ENCODE peak calls at places on chromosome 2, in eight cellular contexts. P, A, D, T, B, L, E and V are unnamed samples.

GRCh38 chr2:147845608-147846002 is 776 bp downstream of the ACVR2A start:
- DNase-seq in L (peak), E (peak), A (peak), P (no peak), D (no peak), T (no peak), B (no peak), V (no peak)

GRCh38 chr2:239578381-239578780 is 177.6 kb upstream of the HDAC4 start:
- DNase-seq in L (no peak), A (no peak), B (no peak), D (peak), T (peak), P (no peak), E (no peak), V (no peak)

GRCh38 chr2:144230452-144231085 is 289.4 kb downstream of the ZEB2 start:
- DNase-seq in B (no peak), A (peak), P (no peak), D (no peak), L (peak), E (peak), T (no peak), V (no peak)

GRCh38 chr2:22694300-22694699 is 690.7 kb upstream of the KLHL29 start:
- DNase-seq in L (no peak), T (no peak), B (no peak), P (no peak), E (no peak), A (no peak), D (no peak), V (no peak)

GRCh38 chr2:175605989-175606841 is 395.9 kb downstream of the LNPK start:
- DNase-seq in D (no peak), L (no peak), E (peak), T (no peak), P (peak), B (no peak), A (peak), V (no peak)

GRCh38 chr2:156294945-156295580 is 37.5 kb downstream of the NR4A2 start:
- DNase-seq in P (no peak), T (no peak), L (no peak), A (peak), E (peak), B (no peak), D (no peak), V (no peak)

GRCh38 chr2:66813976-66814375 is 379.1 kb downstream of the MEIS1 start:
- DNase-seq in P (no peak), E (peak), A (no peak), T (no peak), B (no peak), D (no peak), L (no peak), V (no peak)

GRCh38 chr2:219571311-219572236 is at the start of gene OBSL1:
- DNase-seq in T (peak), D (peak), L (peak), E (peak), A (peak), B (no peak), P (peak), V (peak)

GRCh38 chr2:172095146-172095904 is 7.4 kb downstream of the DLX2 start:
- DNase-seq in T (peak), A (peak), L (peak), P (peak), D (no peak), E (peak), B (no peak), V (no peak)

GRCh38 chr2:241064008-241064801 is 37.9 kb downstream of the MTERF4 start:
- DNase-seq in E (no peak), T (peak), B (peak), L (no peak), D (peak), P (peak), A (peak), V (peak)

GRCh38 chr2:109699646-109700045 is 85.5 kb downstream of the SOWAHC start:
- DNase-seq in L (peak), A (no peak), D (no peak), E (no peak), B (no peak), T (no peak), P (no peak), V (no peak)

GRCh38 chr2:60513996-60514395 is 39.5 kb downstream of the BCL11A start:
- DNase-seq in L (no peak), E (no peak), B (no peak), T (no peak), A (no peak), D (no peak), P (no peak), V (no peak)

GRCh38 chr2:195710407-195710806 is 53.4 kb downstream of the SLC39A10 start:
- DNase-seq in T (no peak), L (peak), B (no peak), A (no peak), P (no peak), D (no peak), E (peak), V (no peak)

GRCh38 chr2:202765435-202765834 is 106.1 kb downstream of the ICA1L start:
- DNase-seq in B (no peak), D (no peak), P (no peak), L (no peak), E (no peak), A (peak), T (no peak), V (no peak)

GRCh38 chr2:71780162-71780561 is 326.8 kb downstream of the DYSF start:
- DNase-seq in A (no peak), E (no peak), T (no peak), P (no peak), L (no peak), B (no peak), D (no peak), V (no peak)

GRCh38 chr2:192218347-192218746 is 23.6 kb upstream of the TMEFF2 start:
- DNase-seq in D (no peak), T (no peak), A (no peak), P (no peak), E (no peak), B (no peak), L (no peak), V (no peak)

GRCh38 chr2:128770143-128771080 is 451.7 kb upstream of the HS6ST1 start:
- DNase-seq in D (peak), L (no peak), T (no peak), A (no peak), E (no peak), B (no peak), P (peak), V (no peak)

GRCh38 chr2:32937602-32938450 is 8.9 kb upstream of the LTBP1 start:
- DNase-seq in P (peak), B (no peak), D (no peak), T (no peak), L (peak), A (peak), E (peak), V (no peak)

GRCh38 chr2:107717666-107718065 is 109.0 kb upstream of the RGPD4 start:
- DNase-seq in T (no peak), L (no peak), D (no peak), E (no peak), P (peak), B (no peak), A (no peak), V (no peak)

GRCh38 chr2:20666364-20667150 is at the start of gene GDF7:
- DNase-seq in E (no peak), B (no peak), P (peak), D (peak), T (peak), A (no peak), L (no peak), V (peak)

GRCh38 chr2:124024491-124025348 is at the start of gene CNTNAP5:
- DNase-seq in A (peak), D (peak), T (peak), P (peak), B (no peak), E (peak), L (peak), V (peak)

GRCh38 chr2:72915907-72916742 is 1.2 kb upstream of the EMX1 start:
- DNase-seq in L (peak), B (no peak), A (peak), D (peak), E (no peak), T (peak), P (peak), V (peak)

GRCh38 chr2:191345788-191346187 is 100.6 kb downstream of the MYO1B start:
- DNase-seq in D (no peak), L (no peak), E (peak), P (no peak), B (no peak), T (no peak), A (peak), V (no peak)

GRCh38 chr2:64748561-64748960 is 94.8 kb upstream of the SERTAD2 start:
- DNase-seq in P (no peak), D (no peak), L (no peak), A (no peak), E (no peak), B (no peak), T (no peak), V (no peak)

DNA sequence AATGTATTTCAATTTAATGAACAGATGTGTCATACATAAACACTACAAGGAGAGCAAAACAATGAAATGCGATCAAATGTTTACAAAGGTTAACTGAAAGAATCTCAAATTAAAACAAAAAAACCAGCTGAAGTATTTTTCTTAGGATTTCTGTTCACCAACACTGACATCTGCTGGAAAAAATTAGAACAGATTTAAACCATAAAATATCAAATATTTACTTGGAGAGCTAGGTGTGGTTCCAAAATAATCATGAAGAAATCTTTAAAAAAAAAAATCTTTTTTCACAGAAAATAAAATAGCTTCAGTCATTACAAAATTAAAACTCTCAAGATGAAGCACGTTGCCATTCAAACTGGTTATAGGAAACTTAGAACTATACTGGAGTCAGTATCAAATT is 13.8 kb downstream of the MMADHC start:
- DNase-seq in T (no peak), B (no peak), L (peak), D (no peak), A (no peak), P (no peak), E (peak), V (no peak)
- TF ChIP-seq CTCF in T (no peak), B (peak), L (peak), D (peak), A (peak), P (peak), E (peak), V (peak)

GRCh38 chr2:204072443-204073324 is 136.1 kb downstream of the ICOS start:
- DNase-seq in P (peak), E (peak), B (no peak), D (peak), A (peak), L (peak), T (no peak), V (peak)
- TF ChIP-seq CTCF in P (peak), E (peak), B (no peak), D (peak), A (peak), L (peak), T (peak), V (peak)

GRCh38 chr2:10465915-10466314 is 17.8 kb upstream of the ODC1 start:
- DNase-seq in E (no peak), L (no peak), A (no peak), D (no peak), T (no peak), P (no peak), B (no peak), V (no peak)

GRCh38 chr2:10454505-10454904 is 6.4 kb upstream of the ODC1 start:
- DNase-seq in B (no peak), L (no peak), A (peak), T (no peak), P (no peak), D (no peak), E (no peak), V (no peak)

GRCh38 chr2:10462178-10463083 is 14.3 kb upstream of the ODC1 start:
- DNase-seq in E (no peak), L (no peak), B (no peak), P (peak), A (no peak), T (no peak), D (no peak), V (no peak)

GRCh38 chr2:10457846-10458563 is 9.9 kb upstream of the ODC1 start:
- DNase-seq in T (no peak), D (no peak), P (no peak), B (no peak), L (peak), A (peak), E (peak), V (no peak)

DNA sequence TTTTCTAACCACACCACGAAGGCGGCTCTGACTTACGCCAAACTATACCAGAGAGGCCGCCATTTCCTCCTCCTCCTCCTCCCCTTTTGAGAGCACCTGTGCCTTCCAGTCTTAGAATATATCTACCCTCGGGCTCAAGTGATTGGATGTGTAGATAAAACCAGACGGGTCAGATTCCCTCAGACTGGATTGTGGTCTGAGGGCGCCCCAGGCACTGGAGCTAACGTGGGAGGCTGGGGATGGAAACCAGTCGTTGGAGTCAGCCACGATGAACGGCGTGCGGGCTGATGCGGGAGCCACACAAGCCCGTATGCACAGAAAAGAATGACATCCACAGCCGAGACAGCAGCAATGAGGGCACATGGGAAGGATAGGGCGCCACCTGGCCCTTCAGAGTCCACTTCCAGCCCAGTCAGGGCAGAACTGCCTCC is 12.3 kb upstream of the ODC1 start:
- DNase-seq in T (no peak), B (no peak), E (no peak), P (no peak), A (no peak), D (no peak), L (no peak), V (no peak)
- TF ChIP-seq CTCF in T (no peak), B (no peak), E (no peak), P (peak), A (no peak), D (no peak), L (no peak), V (no peak)

DNA sequence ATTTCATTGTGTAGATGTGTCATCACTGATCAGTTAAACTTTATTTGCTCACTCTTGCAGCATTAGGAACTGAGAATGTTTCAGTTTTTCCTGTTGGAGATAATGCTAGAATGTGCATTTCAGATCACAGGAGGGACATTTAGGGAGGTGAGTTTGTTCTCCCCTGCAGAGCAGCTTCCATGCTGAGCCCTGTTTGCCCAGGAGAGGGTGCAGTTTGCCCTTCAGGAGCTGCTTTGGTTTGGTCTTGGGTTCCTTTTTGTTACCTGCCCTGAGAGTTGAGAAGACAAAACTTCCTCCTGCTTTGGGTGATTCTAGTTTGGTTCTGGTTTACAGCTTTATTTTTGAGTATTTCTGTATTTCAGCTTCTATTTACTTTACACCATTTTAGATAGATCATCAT is 49.9 kb downstream of the DGKD start:
- DNase-seq in T (no peak), P (no peak), L (peak), E (peak), D (no peak), A (peak), B (no peak), V (peak)
- TF ChIP-seq CTCF in T (peak), P (peak), L (peak), E (peak), D (peak), A (peak), B (no peak), V (no peak)

GRCh38 chr2:42360890-42361727 is at the start of gene COX7A2L:
- DNase-seq in T (peak), P (peak), L (peak), B (peak), D (peak), E (peak), A (peak), V (peak)
- TF ChIP-seq CTCF in T (peak), P (peak), L (peak), B (peak), D (no peak), E (peak), A (peak), V (no peak)

DNA sequence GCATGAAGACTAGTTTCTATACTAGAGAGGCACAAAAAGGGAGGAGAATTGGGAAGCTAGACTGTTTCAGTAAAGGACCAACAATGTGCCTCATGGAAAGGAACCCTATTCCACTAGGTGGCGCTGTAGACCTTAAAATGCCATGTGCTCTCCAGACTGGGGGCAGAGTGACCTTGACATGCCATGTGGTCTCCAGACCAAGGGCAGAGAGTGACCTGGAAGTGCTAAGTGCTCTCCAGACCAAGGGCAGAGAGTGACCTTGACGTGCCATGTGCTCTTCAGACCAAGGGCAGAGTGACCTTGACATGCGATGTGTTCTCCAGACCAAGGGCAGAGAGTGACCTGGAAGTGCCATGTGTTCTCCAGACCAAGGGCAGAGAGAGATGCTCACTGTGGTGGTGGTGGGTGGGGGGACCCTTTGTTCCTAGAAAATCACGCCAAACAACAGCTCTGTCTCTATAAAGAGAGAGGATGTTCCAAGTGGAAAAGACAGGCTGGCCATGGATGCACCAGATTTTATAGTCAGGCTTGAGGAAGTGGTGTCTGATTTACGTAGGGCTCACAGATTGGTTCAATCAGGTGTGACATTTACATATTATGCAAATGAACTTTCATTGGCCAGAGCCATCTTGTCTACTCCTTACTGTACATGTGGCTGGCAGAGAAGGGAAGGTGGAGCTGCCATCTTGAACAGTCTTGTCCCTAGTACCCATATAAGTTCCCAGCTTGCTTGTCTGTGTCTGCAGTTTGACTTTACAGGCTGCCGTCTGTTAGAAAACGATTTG is 344.0 kb upstream of the DDX18 start:
- DNase-seq in L (no peak), A (peak), E (peak), T (no peak), D (no peak), B (no peak), P (peak), V (peak)
- TF ChIP-seq CTCF in L (no peak), A (peak), E (no peak), T (peak), D (peak), B (peak), P (peak), V (peak)

GRCh38 chr2:231383701-231384435 is 11.6 kb upstream of the B3GNT7 start:
- DNase-seq in E (no peak), D (no peak), B (no peak), P (no peak), A (no peak), L (no peak), T (no peak), V (no peak)

GRCh38 chr2:231379266-231380215 is 16.0 kb upstream of the B3GNT7 start:
- DNase-seq in E (no peak), B (no peak), L (no peak), D (no peak), A (peak), T (no peak), P (no peak), V (no peak)

GRCh38 chr2:231380991-231381847 is 14.3 kb upstream of the B3GNT7 start:
- DNase-seq in E (no peak), T (no peak), P (no peak), B (no peak), A (no peak), L (no peak), D (no peak), V (no peak)

GRCh38 chr2:231380307-231380706 is 15.2 kb upstream of the B3GNT7 start:
- DNase-seq in A (no peak), D (no peak), T (no peak), B (no peak), L (no peak), P (no peak), E (no peak), V (no peak)

DNA sequence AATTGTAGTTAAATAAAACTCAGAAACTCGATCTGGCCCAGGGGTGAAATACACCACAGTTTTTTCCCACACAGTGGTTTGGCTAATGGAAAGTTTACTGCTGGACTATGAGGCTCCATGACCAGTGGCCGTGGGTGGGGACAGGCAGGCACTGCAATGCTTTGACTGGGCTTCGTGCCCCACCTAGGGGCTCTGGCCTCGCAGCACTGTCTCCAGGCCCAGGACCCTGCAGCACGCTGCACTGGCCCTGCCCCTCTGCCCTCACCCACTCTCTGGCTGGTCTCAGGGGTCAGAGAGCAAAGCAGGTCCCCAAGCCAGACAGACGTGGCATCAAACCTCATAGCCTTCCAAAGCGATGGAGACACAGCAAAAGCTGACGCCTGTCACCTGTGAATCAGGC is 13.4 kb upstream of the B3GNT7 start:
- DNase-seq in T (no peak), D (no peak), B (no peak), L (no peak), E (no peak), A (no peak), P (no peak), V (no peak)
- TF ChIP-seq CTCF in T (no peak), D (no peak), B (no peak), L (no peak), E (no peak), A (no peak), P (no peak), V (no peak)

GRCh38 chr2:182761903-182762302 is 45.8 kb downstream of the DNAJC10 start:
- DNase-seq in E (peak), B (no peak), L (peak), T (no peak), P (no peak), A (peak), D (no peak), V (no peak)
- TF ChIP-seq CTCF in E (peak), B (no peak), L (peak), T (peak), P (no peak), A (no peak), D (peak), V (no peak)

DNA sequence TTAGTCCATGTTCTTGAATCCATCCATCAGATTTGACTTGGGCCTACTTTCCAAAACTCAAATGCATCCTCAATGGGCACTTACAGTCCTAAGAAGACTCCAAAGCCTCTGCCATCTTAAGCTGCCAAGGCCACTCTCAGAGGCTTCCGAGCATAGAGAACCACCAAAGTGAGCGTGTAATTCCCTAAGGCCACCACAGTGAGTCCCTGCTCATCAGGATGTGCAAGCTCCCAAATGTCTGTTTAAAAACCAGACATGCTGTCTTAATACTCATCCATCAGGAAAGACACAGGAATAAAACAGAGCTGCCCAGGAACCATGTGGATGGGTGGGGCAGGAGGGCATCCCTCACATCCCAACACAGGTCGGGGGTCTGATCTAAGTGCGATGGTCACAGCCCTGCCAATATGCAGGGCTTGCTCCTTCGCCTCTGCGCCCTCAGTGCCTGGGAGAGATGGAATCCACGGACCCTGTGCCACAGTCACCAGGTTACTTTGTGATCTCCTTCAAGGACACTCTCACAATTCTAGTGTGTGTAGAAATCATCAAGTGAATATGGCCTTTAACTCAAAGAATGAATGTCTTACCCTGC is 80.4 kb downstream of the POLR1A start:
- DNase-seq in P (no peak), E (no peak), B (no peak), D (no peak), A (no peak), T (no peak), L (no peak), V (no peak)
- TF ChIP-seq CTCF in P (no peak), E (peak), B (no peak), D (no peak), A (peak), T (no peak), L (peak), V (no peak)